ENCODE peak calls at places on chromosome 14, in six cellular contexts. M is K562, J is HepG2, N is lower leg skin, V is cardiac fibroblast, F is astrocyte of the spinal cord. O is an unnamed sample.

GRCh38 chr14:99940064-99940463 is 125.2 kb upstream of the EVL start:
- DNase-seq in N (no peak), F (no peak), J (no peak), M (no peak), V (no peak), O (no peak)

GRCh38 chr14:69741055-69741454 is 25.9 kb upstream of the SRSF5 start:
- DNase-seq in V (no peak), M (no peak), F (no peak), J (peak; percentile 49), N (no peak), O (no peak)

GRCh38 chr14:71855399-71856036 is 76.7 kb upstream of the RGS6 start:
- DNase-seq in N (peak; percentile 89), V (peak; percentile 85), J (peak; percentile 49), M (peak; percentile 44), F (peak; percentile 69), O (peak; percentile 73)

GRCh38 chr14:100428727-100429126 is 105.6 kb downstream of the SLC25A47 start:
- DNase-seq in N (no peak), J (no peak), M (no peak), V (peak; percentile 56), F (peak; percentile 85), O (no peak)

GRCh38 chr14:76908834-76909233 is 82.6 kb downstream of the LRRC74A start:
- DNase-seq in V (no peak), M (no peak), N (no peak), J (no peak), F (no peak), O (no peak)

GRCh38 chr14:64082837-64083236 is 211.3 kb downstream of the ESR2 start:
- DNase-seq in J (no peak), F (peak; percentile 45), N (no peak), V (peak; percentile 97), M (no peak), O (no peak)

GRCh38 chr14:57390806-57391562 is 598 bp downstream of the NAA30 start:
- DNase-seq in N (peak; percentile 87), V (peak; percentile 39), M (no peak), F (peak; percentile 47), J (no peak), O (peak; percentile 41)

GRCh38 chr14:68458840-68459469 is 333.9 kb downstream of the ZFP36L1 start:
- DNase-seq in N (no peak), F (peak; percentile 85), M (no peak), J (peak; percentile 95), V (peak; percentile 81), O (peak; percentile 62)

GRCh38 chr14:81767266-81767987 is 233.8 kb upstream of the SEL1L start:
- DNase-seq in M (no peak), J (no peak), F (no peak), V (no peak), N (no peak), O (no peak)

GRCh38 chr14:73724696-73725095 is 10.5 kb upstream of the PNMA1 start:
- DNase-seq in M (no peak), J (no peak), N (peak; percentile 63), V (no peak), F (no peak), O (no peak)

GRCh38 chr14:30214456-30215090 is 286.9 kb upstream of the PRKD1 start:
- DNase-seq in F (peak; percentile 85), V (peak; percentile 91), J (peak; percentile 75), M (peak; percentile 7), N (no peak), O (peak; percentile 89)

GRCh38 chr14:73591690-73592448 is at the start of gene ACOT4:
- DNase-seq in N (peak; percentile 84), V (no peak), J (no peak), F (peak; percentile 19), M (no peak), O (peak; percentile 28)

GRCh38 chr14:76423534-76423933 is 47.6 kb downstream of the ESRRB start:
- DNase-seq in N (no peak), F (no peak), V (no peak), J (peak; percentile 35), M (no peak), O (no peak)

GRCh38 chr14:75278422-75279152 is at the start of gene FOS:
- DNase-seq in V (peak; percentile 97), J (peak; percentile 89), F (peak; percentile 97), M (peak; percentile 79), N (peak; percentile 99), O (peak; percentile 94)

GRCh38 chr14:99415496-99416281 is 65.0 kb downstream of the SETD3 start:
- DNase-seq in V (peak; percentile 89), F (peak; percentile 83), J (peak; percentile 82), N (no peak), M (peak; percentile 58), O (peak; percentile 85)

GRCh38 chr14:75411194-75411552 is 16.6 kb upstream of the JDP2 start:
- DNase-seq in J (no peak), F (no peak), V (no peak), N (peak; percentile 40), M (no peak), O (no peak)

GRCh38 chr14:47917344-47917954 is 242.0 kb upstream of the MDGA2 start:
- DNase-seq in M (peak; percentile 3), V (peak; percentile 43), F (peak; percentile 35), N (no peak), J (peak; percentile 9), O (peak; percentile 8)

GRCh38 chr14:97387252-97387882 is 590.2 kb downstream of the VRK1 start:
- DNase-seq in V (no peak), F (no peak), J (no peak), N (no peak), M (no peak), O (no peak)

GRCh38 chr14:74501135-74501614 is 7.6 kb downstream of the ISCA2 start:
- DNase-seq in V (peak; percentile 72), N (peak; percentile 92), J (peak; percentile 52), F (peak; percentile 83), M (peak; percentile 19), O (peak; percentile 89)

GRCh38 chr14:89276424-89276975 is 140.5 kb downstream of the FOXN3 start:
- DNase-seq in F (peak; percentile 71), J (no peak), M (no peak), V (peak; percentile 27), N (no peak), O (no peak)

GRCh38 chr14:87102979-87103378 is 890.0 kb downstream of the GALC start:
- DNase-seq in J (no peak), V (no peak), F (no peak), M (no peak), N (no peak), O (peak; percentile 2)

GRCh38 chr14:32073537-32074189 is 3.4 kb upstream of the ARHGAP5 start:
- DNase-seq in V (peak; percentile 90), J (peak; percentile 94), M (peak; percentile 25), N (no peak), F (peak; percentile 89), O (peak; percentile 81)

GRCh38 chr14:71193663-71194062 is 286.4 kb downstream of the PCNX1 start:
- DNase-seq in N (no peak), J (no peak), F (no peak), M (no peak), V (no peak), O (no peak)

GRCh38 chr14:91983571-91983970 is 36.1 kb upstream of the FBLN5 start:
- DNase-seq in V (peak; percentile 72), F (peak; percentile 37), N (no peak), J (no peak), M (no peak), O (no peak)

GRCh38 chr14:24285351-24285750 is 14.0 kb upstream of the RABGGTA start:
- DNase-seq in N (no peak), F (no peak), M (no peak), V (no peak), J (no peak), O (no peak)

GRCh38 chr14:64726585-64726890 is 22.3 kb downstream of the PLEKHG3 start:
- DNase-seq in J (no peak), N (peak; percentile 84), M (no peak), V (peak; percentile 59), F (peak; percentile 57), O (no peak)

GRCh38 chr14:65237023-65237814 is 134.9 kb upstream of the MAX start:
- DNase-seq in J (no peak), M (no peak), V (peak; percentile 55), F (no peak), N (peak; percentile 28), O (no peak)

GRCh38 chr14:72883963-72884362 is 9.9 kb downstream of the DPF3 start:
- DNase-seq in J (no peak), F (peak; percentile 40), V (peak; percentile 93), M (no peak), N (peak; percentile 39), O (no peak)

GRCh38 chr14:55913324-55914035 is 204.7 kb upstream of the PELI2 start:
- DNase-seq in J (no peak), V (peak; percentile 48), N (no peak), M (no peak), F (peak; percentile 73), O (peak; percentile 84)

GRCh38 chr14:22545842-22546721 is 42.9 kb downstream of the DAD1 start:
- DNase-seq in J (no peak), F (peak; percentile 91), M (no peak), N (no peak), V (peak; percentile 82), O (peak; percentile 72)

GRCh38 chr14:69525896-69526295 is 41.4 kb downstream of the PLEKHD1 start:
- DNase-seq in N (no peak), J (no peak), V (no peak), M (no peak), F (no peak), O (no peak)

GRCh38 chr14:71261206-71261605 is 353.9 kb downstream of the PCNX1 start:
- DNase-seq in J (no peak), F (peak; percentile 67), M (no peak), V (peak; percentile 70), N (no peak), O (peak; percentile 79)

GRCh38 chr14:98168196-98168985 is 1103.6 kb downstream of the BCL11B start:
- DNase-seq in J (no peak), M (no peak), N (no peak), V (no peak), F (no peak), O (no peak)

GRCh38 chr14:102982852-102983470 is 60.5 kb downstream of the AMN start:
- DNase-seq in N (no peak), M (no peak), F (no peak), J (no peak), V (no peak), O (no peak)
- TF ChIP-seq CTCF in N (no peak), M (peak; percentile 34), F (no peak), J (peak; percentile 23), V (no peak), O (no peak)

GRCh38 chr14:51979399-51979709 is 10.0 kb upstream of the RTRAF start:
- DNase-seq in M (no peak), N (no peak), F (no peak), V (no peak), J (no peak), O (no peak)
- TF ChIP-seq CTCF in M (no peak), N (no peak), F (no peak), V (no peak), J (no peak), O (no peak)

DNA sequence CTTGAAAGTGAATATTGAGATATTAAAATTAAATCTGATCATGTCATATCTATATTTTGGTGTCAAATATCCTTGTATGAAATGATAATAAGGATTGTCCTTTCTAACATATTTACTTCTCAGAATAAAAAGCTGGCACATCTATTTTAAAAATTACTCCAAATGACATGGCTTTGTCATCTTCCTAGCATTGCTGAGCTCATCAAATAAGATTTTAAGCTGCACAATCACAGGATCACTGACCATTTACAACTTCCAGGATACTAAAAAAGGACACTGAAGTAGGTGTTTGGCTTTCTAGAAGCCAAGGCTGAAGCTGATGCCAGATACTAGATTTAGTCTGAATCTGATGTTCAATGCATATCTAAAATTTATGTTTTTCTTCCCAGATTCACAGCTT is 351.1 kb downstream of the BMP4 start:
- DNase-seq in N (no peak), J (no peak), M (no peak), F (no peak), V (no peak), O (no peak)
- TF ChIP-seq CTCF in N (no peak), J (no peak), M (no peak), F (no peak), V (no peak), O (no peak)

GRCh38 chr14:37591941-37592287 is 3.1 kb downstream of the FOXA1 start:
- DNase-seq in V (no peak), F (no peak), M (no peak), J (no peak), N (no peak), O (no peak)
- TF ChIP-seq CTCF in V (no peak), F (no peak), M (no peak), J (no peak), N (no peak), O (no peak)